ENCODE peak calls at places on chromosomes 1 and 21, in seven cellular contexts. One of them, this sample, is unnamed.

GRCh38 chr1:22591576-22591975 is 28.3 kb downstream of the EPHA8 start:
- DNase-seq in left ventricle myocardium inferior: no peak
- DNase-seq in tibial nerve: no peak
- DNase-seq in mucosa of descending colon: no peak
- DNase-seq in CD8-positive, alpha-beta T cell: no peak
- DNase-seq in GM12865: no peak
- DNase-seq in uterus: no peak
- DNase-seq in this sample: no peak

GRCh38 chr21:45109831-45110492 is 35.6 kb downstream of the ADARB1 start:
- DNase-seq in uterus: no peak
- DNase-seq in CD8-positive, alpha-beta T cell: peak; percentile 33
- DNase-seq in mucosa of descending colon: no peak
- DNase-seq in left ventricle myocardium inferior: no peak
- DNase-seq in GM12865: peak; percentile 92
- DNase-seq in tibial nerve: no peak
- DNase-seq in this sample: no peak

GRCh38 chr1:25566730-25567341 is 23.4 kb downstream of the LDLRAP1 start:
- DNase-seq in left ventricle myocardium inferior: peak; percentile 62
- DNase-seq in tibial nerve: peak; percentile 41
- DNase-seq in uterus: peak; percentile 70
- DNase-seq in mucosa of descending colon: peak; percentile 31
- DNase-seq in GM12865: no peak
- DNase-seq in CD8-positive, alpha-beta T cell: peak; percentile 66
- DNase-seq in this sample: peak; percentile 80

GRCh38 chr1:235087906-235088305 is 40.7 kb downstream of the TOMM20 start:
- DNase-seq in uterus: no peak
- DNase-seq in GM12865: no peak
- DNase-seq in left ventricle myocardium inferior: no peak
- DNase-seq in mucosa of descending colon: no peak
- DNase-seq in CD8-positive, alpha-beta T cell: no peak
- DNase-seq in tibial nerve: no peak
- DNase-seq in this sample: no peak

GRCh38 chr1:168728452-168729404 is at the start of gene DPT:
- DNase-seq in mucosa of descending colon: no peak
- DNase-seq in GM12865: no peak
- DNase-seq in CD8-positive, alpha-beta T cell: no peak
- DNase-seq in left ventricle myocardium inferior: peak; percentile 61
- DNase-seq in uterus: peak; percentile 71
- DNase-seq in tibial nerve: peak; percentile 68
- DNase-seq in this sample: peak; percentile 55

GRCh38 chr1:48870596-48870995 is 93.9 kb upstream of the BEND5 start:
- DNase-seq in left ventricle myocardium inferior: no peak
- DNase-seq in CD8-positive, alpha-beta T cell: no peak
- DNase-seq in GM12865: peak; percentile 45
- DNase-seq in mucosa of descending colon: no peak
- DNase-seq in tibial nerve: no peak
- DNase-seq in uterus: no peak
- DNase-seq in this sample: no peak

GRCh38 chr1:66641851-66642473 is 108.0 kb downstream of the SGIP1 start:
- DNase-seq in GM12865: no peak
- DNase-seq in left ventricle myocardium inferior: no peak
- DNase-seq in mucosa of descending colon: no peak
- DNase-seq in CD8-positive, alpha-beta T cell: no peak
- DNase-seq in tibial nerve: no peak
- DNase-seq in uterus: no peak
- DNase-seq in this sample: no peak

GRCh38 chr1:221530791-221531190 is 211.1 kb downstream of the DUSP10 start:
- DNase-seq in left ventricle myocardium inferior: no peak
- DNase-seq in uterus: no peak
- DNase-seq in mucosa of descending colon: no peak
- DNase-seq in GM12865: no peak
- DNase-seq in tibial nerve: no peak
- DNase-seq in CD8-positive, alpha-beta T cell: no peak
- DNase-seq in this sample: no peak

GRCh38 chr1:195960580-195960979 is 647.7 kb downstream of the KCNT2 start:
- DNase-seq in tibial nerve: no peak
- DNase-seq in mucosa of descending colon: no peak
- DNase-seq in left ventricle myocardium inferior: no peak
- DNase-seq in uterus: no peak
- DNase-seq in CD8-positive, alpha-beta T cell: no peak
- DNase-seq in GM12865: peak; percentile 21
- DNase-seq in this sample: no peak

GRCh38 chr1:29767769-29768425 is 531.6 kb downstream of the PTPRU start:
- DNase-seq in mucosa of descending colon: no peak
- DNase-seq in tibial nerve: no peak
- DNase-seq in left ventricle myocardium inferior: no peak
- DNase-seq in GM12865: no peak
- DNase-seq in uterus: no peak
- DNase-seq in CD8-positive, alpha-beta T cell: no peak
- DNase-seq in this sample: no peak

GRCh38 chr1:66033781-66034180 is 241.1 kb downstream of the PDE4B start:
- DNase-seq in CD8-positive, alpha-beta T cell: no peak
- DNase-seq in left ventricle myocardium inferior: no peak
- DNase-seq in GM12865: no peak
- DNase-seq in tibial nerve: no peak
- DNase-seq in uterus: no peak
- DNase-seq in mucosa of descending colon: no peak
- DNase-seq in this sample: no peak

GRCh38 chr1:227949954-227950734 is 2.4 kb upstream of the WNT9A start:
- DNase-seq in GM12865: no peak
- DNase-seq in uterus: peak; percentile 13
- DNase-seq in mucosa of descending colon: peak; percentile 17
- DNase-seq in tibial nerve: no peak
- DNase-seq in CD8-positive, alpha-beta T cell: no peak
- DNase-seq in left ventricle myocardium inferior: no peak
- DNase-seq in this sample: no peak

GRCh38 chr1:28578696-28579218 is 13.3 kb upstream of the RAB42 start:
- DNase-seq in GM12865: no peak
- DNase-seq in CD8-positive, alpha-beta T cell: no peak
- DNase-seq in tibial nerve: no peak
- DNase-seq in uterus: no peak
- DNase-seq in mucosa of descending colon: no peak
- DNase-seq in left ventricle myocardium inferior: no peak
- DNase-seq in this sample: no peak

GRCh38 chr1:242723044-242723742 is 198.7 kb upstream of the PLD5 start:
- DNase-seq in mucosa of descending colon: no peak
- DNase-seq in uterus: no peak
- DNase-seq in CD8-positive, alpha-beta T cell: no peak
- DNase-seq in GM12865: no peak
- DNase-seq in tibial nerve: no peak
- DNase-seq in left ventricle myocardium inferior: no peak
- DNase-seq in this sample: no peak

GRCh38 chr1:75276385-75276784 is 142.2 kb downstream of the LHX8 start:
- DNase-seq in GM12865: no peak
- DNase-seq in uterus: no peak
- DNase-seq in left ventricle myocardium inferior: no peak
- DNase-seq in tibial nerve: no peak
- DNase-seq in mucosa of descending colon: no peak
- DNase-seq in CD8-positive, alpha-beta T cell: no peak
- DNase-seq in this sample: no peak

GRCh38 chr1:165941531-165941930 is 114.1 kb downstream of the UCK2 start:
- DNase-seq in left ventricle myocardium inferior: no peak
- DNase-seq in mucosa of descending colon: no peak
- DNase-seq in GM12865: no peak
- DNase-seq in tibial nerve: no peak
- DNase-seq in CD8-positive, alpha-beta T cell: no peak
- DNase-seq in uterus: no peak
- DNase-seq in this sample: no peak

GRCh38 chr1:100942304-100943046 is 46.6 kb downstream of the SLC30A7 start:
- DNase-seq in left ventricle myocardium inferior: no peak
- DNase-seq in tibial nerve: no peak
- DNase-seq in GM12865: no peak
- DNase-seq in uterus: no peak
- DNase-seq in CD8-positive, alpha-beta T cell: no peak
- DNase-seq in mucosa of descending colon: no peak
- DNase-seq in this sample: no peak

GRCh38 chr1:214831956-214832355 is 229.0 kb downstream of the CENPF start:
- DNase-seq in uterus: no peak
- DNase-seq in CD8-positive, alpha-beta T cell: no peak
- DNase-seq in mucosa of descending colon: no peak
- DNase-seq in left ventricle myocardium inferior: no peak
- DNase-seq in tibial nerve: no peak
- DNase-seq in GM12865: no peak
- DNase-seq in this sample: no peak

GRCh38 chr1:8139383-8139782 is 113.3 kb upstream of the ERRFI1 start:
- DNase-seq in CD8-positive, alpha-beta T cell: no peak
- DNase-seq in uterus: no peak
- DNase-seq in left ventricle myocardium inferior: no peak
- DNase-seq in GM12865: no peak
- DNase-seq in tibial nerve: no peak
- DNase-seq in mucosa of descending colon: no peak
- DNase-seq in this sample: no peak

GRCh38 chr1:240608707-240609106 is 3.2 kb downstream of the GREM2 start:
- DNase-seq in uterus: no peak
- DNase-seq in tibial nerve: no peak
- DNase-seq in CD8-positive, alpha-beta T cell: peak; percentile 12
- DNase-seq in mucosa of descending colon: no peak
- DNase-seq in left ventricle myocardium inferior: no peak
- DNase-seq in GM12865: peak; percentile 4
- DNase-seq in this sample: no peak

GRCh38 chr1:101357444-101357986 is 120.7 kb downstream of the S1PR1 start:
- DNase-seq in left ventricle myocardium inferior: no peak
- DNase-seq in mucosa of descending colon: no peak
- DNase-seq in CD8-positive, alpha-beta T cell: peak; percentile 67
- DNase-seq in tibial nerve: peak; percentile 87
- DNase-seq in uterus: peak; percentile 34
- DNase-seq in GM12865: peak; percentile 91
- DNase-seq in this sample: peak; percentile 46

GRCh38 chr1:111563619-111564018 is 56.0 kb upstream of the RAP1A start:
- DNase-seq in left ventricle myocardium inferior: no peak
- DNase-seq in uterus: no peak
- DNase-seq in GM12865: no peak
- DNase-seq in mucosa of descending colon: no peak
- DNase-seq in CD8-positive, alpha-beta T cell: no peak
- DNase-seq in tibial nerve: no peak
- DNase-seq in this sample: no peak

GRCh38 chr1:222234351-222234750 is 313.6 kb downstream of the HHIPL2 start:
- DNase-seq in CD8-positive, alpha-beta T cell: no peak
- DNase-seq in tibial nerve: no peak
- DNase-seq in mucosa of descending colon: no peak
- DNase-seq in uterus: no peak
- DNase-seq in left ventricle myocardium inferior: no peak
- DNase-seq in GM12865: no peak
- DNase-seq in this sample: no peak

GRCh38 chr1:42430751-42431150 is 25.1 kb downstream of the ZMYND12 start:
- DNase-seq in mucosa of descending colon: no peak
- DNase-seq in GM12865: peak; percentile 14
- DNase-seq in uterus: no peak
- DNase-seq in tibial nerve: no peak
- DNase-seq in left ventricle myocardium inferior: no peak
- DNase-seq in CD8-positive, alpha-beta T cell: no peak
- DNase-seq in this sample: no peak

GRCh38 chr1:12275370-12275769 is 45.5 kb downstream of the VPS13D start:
- DNase-seq in CD8-positive, alpha-beta T cell: peak; percentile 43
- DNase-seq in mucosa of descending colon: peak; percentile 49
- DNase-seq in left ventricle myocardium inferior: peak; percentile 28
- DNase-seq in uterus: peak; percentile 35
- DNase-seq in tibial nerve: peak; percentile 48
- DNase-seq in GM12865: peak; percentile 26
- DNase-seq in this sample: no peak

GRCh38 chr1:190168116-190168515 is 309.5 kb downstream of the BRINP3 start:
- DNase-seq in CD8-positive, alpha-beta T cell: no peak
- DNase-seq in tibial nerve: no peak
- DNase-seq in left ventricle myocardium inferior: no peak
- DNase-seq in uterus: no peak
- DNase-seq in mucosa of descending colon: no peak
- DNase-seq in GM12865: no peak
- DNase-seq in this sample: no peak

GRCh38 chr1:30822966-30823581 is 65.5 kb upstream of the LAPTM5 start:
- DNase-seq in left ventricle myocardium inferior: no peak
- DNase-seq in CD8-positive, alpha-beta T cell: no peak
- DNase-seq in GM12865: no peak
- DNase-seq in tibial nerve: no peak
- DNase-seq in mucosa of descending colon: no peak
- DNase-seq in uterus: no peak
- DNase-seq in this sample: no peak

GRCh38 chr1:193079187-193079586 is 19.8 kb downstream of the RO60 start:
- DNase-seq in uterus: no peak
- DNase-seq in tibial nerve: no peak
- DNase-seq in GM12865: no peak
- DNase-seq in mucosa of descending colon: no peak
- DNase-seq in CD8-positive, alpha-beta T cell: no peak
- DNase-seq in left ventricle myocardium inferior: no peak
- DNase-seq in this sample: no peak
- H3K4me3 ChIP-seq in uterus: no peak overlapping the region
- H3K4me3 ChIP-seq in tibial nerve: no peak overlapping the region
- H3K4me3 ChIP-seq in GM12865: no peak overlapping the region
- H3K4me3 ChIP-seq in mucosa of descending colon: no peak overlapping the region
- H3K4me3 ChIP-seq in CD8-positive, alpha-beta T cell: no peak overlapping the region
- H3K4me3 ChIP-seq in left ventricle myocardium inferior: no peak overlapping the region
- H3K4me3 ChIP-seq in this sample: no peak overlapping the region

GRCh38 chr1:204529371-204529895 is 13.2 kb downstream of the MDM4 start:
- DNase-seq in left ventricle myocardium inferior: no peak
- DNase-seq in CD8-positive, alpha-beta T cell: no peak
- DNase-seq in GM12865: no peak
- DNase-seq in uterus: no peak
- DNase-seq in mucosa of descending colon: no peak
- DNase-seq in tibial nerve: no peak
- DNase-seq in this sample: no peak
- TF ChIP-seq CTCF in left ventricle myocardium inferior: no peak
- TF ChIP-seq CTCF in CD8-positive, alpha-beta T cell: no peak
- TF ChIP-seq CTCF in GM12865: peak; percentile 11
- TF ChIP-seq CTCF in uterus: no peak
- TF ChIP-seq CTCF in mucosa of descending colon: no peak
- TF ChIP-seq CTCF in tibial nerve: no peak
- TF ChIP-seq CTCF in this sample: no peak

DNA sequence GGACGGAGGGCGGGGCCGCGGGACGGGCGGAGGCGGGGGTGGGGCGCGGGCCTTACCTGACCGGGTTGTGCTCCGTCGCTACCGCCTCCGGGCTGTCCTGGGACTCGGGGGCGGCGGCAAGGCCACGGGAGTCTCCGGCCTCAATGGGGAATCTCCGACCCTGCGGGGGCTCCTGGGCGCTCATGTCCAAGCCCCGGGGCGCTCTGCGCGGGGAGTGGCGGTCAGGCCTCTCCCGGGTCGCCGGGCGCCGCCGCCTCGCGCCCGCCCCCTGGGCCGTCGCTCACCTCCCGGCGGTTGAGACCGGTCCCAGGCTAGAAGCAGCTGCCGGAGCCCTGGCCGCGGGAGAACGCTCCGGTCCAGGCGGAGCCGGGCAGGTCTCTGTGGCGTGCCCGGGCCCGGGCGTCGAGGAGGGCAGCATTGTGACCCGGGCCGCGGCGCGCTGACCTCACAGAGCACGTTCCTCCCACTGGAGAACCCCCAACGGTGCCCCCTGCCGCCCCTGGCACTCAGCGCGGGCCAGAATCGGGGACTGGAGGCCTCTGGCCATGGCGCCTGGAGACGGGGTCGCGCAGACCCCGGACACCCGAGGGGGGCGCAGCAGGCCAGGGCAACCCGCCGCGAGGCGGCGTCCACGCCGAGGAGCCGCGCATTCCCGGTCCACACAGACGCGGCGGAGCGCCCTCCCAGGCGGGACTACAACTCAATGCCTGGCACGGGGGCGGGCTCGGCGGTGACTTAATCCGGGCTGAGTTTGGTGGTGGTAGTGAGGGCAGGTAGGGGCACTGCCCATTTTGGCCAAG is 411 bp downstream of the FAM229A start:
- DNase-seq in CD8-positive, alpha-beta T cell: peak; percentile 23
- DNase-seq in GM12865: no peak
- DNase-seq in left ventricle myocardium inferior: peak; percentile 67
- DNase-seq in uterus: peak; percentile 69
- DNase-seq in mucosa of descending colon: peak; percentile 71
- DNase-seq in tibial nerve: peak; percentile 47
- DNase-seq in this sample: no peak
- H3K4me3 ChIP-seq in CD8-positive, alpha-beta T cell: peak overlapping the region; percentile 23
- H3K4me3 ChIP-seq in GM12865: peak overlapping the region; percentile 29
- H3K4me3 ChIP-seq in left ventricle myocardium inferior: peak overlapping the region; percentile 66
- H3K4me3 ChIP-seq in uterus: peak overlapping the region; percentile 34
- H3K4me3 ChIP-seq in mucosa of descending colon: no peak overlapping the region
- H3K4me3 ChIP-seq in tibial nerve: peak overlapping the region; percentile 40
- H3K4me3 ChIP-seq in this sample: peak overlapping the region; percentile 33

GRCh38 chr21:20971296-20971921 is 26.8 kb upstream of the NCAM2 start:
- DNase-seq in uterus: no peak
- DNase-seq in left ventricle myocardium inferior: peak; percentile 33
- DNase-seq in GM12865: peak; percentile 33
- DNase-seq in tibial nerve: peak; percentile 58
- DNase-seq in mucosa of descending colon: no peak
- DNase-seq in CD8-positive, alpha-beta T cell: no peak
- DNase-seq in this sample: no peak
- TF ChIP-seq CTCF in uterus: no peak
- TF ChIP-seq CTCF in left ventricle myocardium inferior: peak; percentile 53
- TF ChIP-seq CTCF in GM12865: peak; percentile 16
- TF ChIP-seq CTCF in tibial nerve: peak; percentile 32
- TF ChIP-seq CTCF in mucosa of descending colon: no peak
- TF ChIP-seq CTCF in CD8-positive, alpha-beta T cell: no peak
- TF ChIP-seq CTCF in this sample: no peak